ENCODE peak calls at places on chromosomes 2 and 18, in ten cellular contexts. One of them, this sample, is unnamed.

GRCh38 chr2:99337931-99338580 is 867 bp downstream of the EIF5B start:
- DNase-seq in AG10803: peak; percentile 9
- DNase-seq in IMR-90: peak; percentile 12
- DNase-seq in neural crest cell: no peak
- DNase-seq in mucosa of descending colon: no peak
- DNase-seq in endodermal cell: no peak
- DNase-seq in H9: no peak
- DNase-seq in AG09309: no peak
- DNase-seq in CD8-positive, alpha-beta T cell: no peak
- DNase-seq in PC-3: peak; percentile 19
- DNase-seq in this sample: no peak

GRCh38 chr2:204539010-204539385 is 6.3 kb upstream of the PARD3B start:
- DNase-seq in AG10803: no peak
- DNase-seq in IMR-90: no peak
- DNase-seq in neural crest cell: no peak
- DNase-seq in mucosa of descending colon: no peak
- DNase-seq in endodermal cell: no peak
- DNase-seq in H9: no peak
- DNase-seq in AG09309: no peak
- DNase-seq in CD8-positive, alpha-beta T cell: no peak
- DNase-seq in PC-3: no peak
- DNase-seq in this sample: no peak

GRCh38 chr18:26225022-26225693 is 1.1 kb upstream of the TAF4B start:
- DNase-seq in AG10803: no peak
- DNase-seq in IMR-90: no peak
- DNase-seq in neural crest cell: no peak
- DNase-seq in mucosa of descending colon: no peak
- DNase-seq in endodermal cell: peak; percentile 66
- DNase-seq in H9: peak; percentile 52
- DNase-seq in AG09309: no peak
- DNase-seq in CD8-positive, alpha-beta T cell: no peak
- DNase-seq in PC-3: no peak
- DNase-seq in this sample: no peak

GRCh38 chr2:218219934-218220333 is 2.9 kb downstream of the ARPC2 start:
- DNase-seq in AG10803: no peak
- DNase-seq in IMR-90: no peak
- DNase-seq in neural crest cell: no peak
- DNase-seq in mucosa of descending colon: no peak
- DNase-seq in endodermal cell: no peak
- DNase-seq in H9: no peak
- DNase-seq in AG09309: no peak
- DNase-seq in CD8-positive, alpha-beta T cell: no peak
- DNase-seq in PC-3: no peak
- DNase-seq in this sample: no peak

GRCh38 chr2:8437949-8438400 is 243.9 kb upstream of the ID2 start:
- DNase-seq in AG10803: no peak
- DNase-seq in IMR-90: no peak
- DNase-seq in neural crest cell: no peak
- DNase-seq in mucosa of descending colon: no peak
- DNase-seq in endodermal cell: peak; percentile 19
- DNase-seq in H9: no peak
- DNase-seq in AG09309: no peak
- DNase-seq in CD8-positive, alpha-beta T cell: no peak
- DNase-seq in PC-3: no peak
- DNase-seq in this sample: no peak

GRCh38 chr2:228535396-228535795 is 353.9 kb upstream of the SPHKAP start:
- DNase-seq in AG10803: no peak
- DNase-seq in IMR-90: no peak
- DNase-seq in neural crest cell: no peak
- DNase-seq in mucosa of descending colon: no peak
- DNase-seq in endodermal cell: no peak
- DNase-seq in H9: no peak
- DNase-seq in AG09309: no peak
- DNase-seq in CD8-positive, alpha-beta T cell: no peak
- DNase-seq in PC-3: peak; percentile 37
- DNase-seq in this sample: no peak

GRCh38 chr2:121075641-121076500 is 209.1 kb downstream of the TFCP2L1 start:
- DNase-seq in AG10803: no peak
- DNase-seq in IMR-90: no peak
- DNase-seq in neural crest cell: no peak
- DNase-seq in mucosa of descending colon: no peak
- DNase-seq in endodermal cell: peak; percentile 84
- DNase-seq in H9: peak; percentile 79
- DNase-seq in AG09309: no peak
- DNase-seq in CD8-positive, alpha-beta T cell: no peak
- DNase-seq in PC-3: peak; percentile 9
- DNase-seq in this sample: no peak

GRCh38 chr2:86370579-86370978 is 33.2 kb upstream of the REEP1 start:
- DNase-seq in AG10803: no peak
- DNase-seq in IMR-90: no peak
- DNase-seq in neural crest cell: no peak
- DNase-seq in mucosa of descending colon: no peak
- DNase-seq in endodermal cell: no peak
- DNase-seq in H9: no peak
- DNase-seq in AG09309: no peak
- DNase-seq in CD8-positive, alpha-beta T cell: no peak
- DNase-seq in PC-3: no peak
- DNase-seq in this sample: no peak

GRCh38 chr2:120134263-120134662 is 88.9 kb downstream of the TMEM185B start:
- DNase-seq in AG10803: peak; percentile 78
- DNase-seq in IMR-90: peak; percentile 99
- DNase-seq in neural crest cell: no peak
- DNase-seq in mucosa of descending colon: no peak
- DNase-seq in endodermal cell: peak; percentile 84
- DNase-seq in H9: peak; percentile 66
- DNase-seq in AG09309: peak; percentile 52
- DNase-seq in CD8-positive, alpha-beta T cell: no peak
- DNase-seq in PC-3: peak; percentile 99
- DNase-seq in this sample: peak; percentile 88

GRCh38 chr2:135875491-135876065 is 665 bp downstream of the MCM6 start:
- DNase-seq in AG10803: peak; percentile 57
- DNase-seq in IMR-90: peak; percentile 60
- DNase-seq in neural crest cell: peak; percentile 34
- DNase-seq in mucosa of descending colon: peak; percentile 56
- DNase-seq in endodermal cell: peak; percentile 84
- DNase-seq in H9: peak; percentile 46
- DNase-seq in AG09309: peak; percentile 20
- DNase-seq in CD8-positive, alpha-beta T cell: peak; percentile 75
- DNase-seq in PC-3: peak; percentile 49
- DNase-seq in this sample: peak; percentile 11

GRCh38 chr2:27049422-27050280 is 1.8 kb upstream of the AGBL5 start:
- DNase-seq in AG10803: no peak
- DNase-seq in IMR-90: no peak
- DNase-seq in neural crest cell: peak; percentile 51
- DNase-seq in mucosa of descending colon: peak; percentile 55
- DNase-seq in endodermal cell: peak; percentile 52
- DNase-seq in H9: no peak
- DNase-seq in AG09309: no peak
- DNase-seq in CD8-positive, alpha-beta T cell: no peak
- DNase-seq in PC-3: no peak
- DNase-seq in this sample: no peak

DNA sequence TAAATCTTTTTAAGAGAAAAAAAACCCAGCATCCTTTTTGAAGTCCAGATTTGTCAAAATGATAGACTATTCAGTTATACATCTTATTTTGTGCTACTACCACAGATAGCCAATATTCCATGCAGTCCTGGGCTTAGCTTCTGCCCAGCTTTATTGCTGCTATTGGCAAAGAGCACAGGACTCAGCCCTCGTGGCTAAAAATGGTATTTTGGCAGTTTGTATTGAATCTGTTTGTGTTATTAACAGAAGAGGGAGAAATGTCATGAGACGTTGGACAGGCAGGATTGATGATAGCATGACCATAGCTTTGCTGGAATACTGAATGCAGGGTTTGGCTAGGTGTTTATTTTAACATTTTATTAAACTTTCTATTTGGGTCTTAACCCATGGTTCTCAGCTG is 19.4 kb downstream of the ELAC1 start:
- DNase-seq in AG10803: peak; percentile 19
- DNase-seq in IMR-90: no peak
- DNase-seq in neural crest cell: no peak
- DNase-seq in mucosa of descending colon: no peak
- DNase-seq in endodermal cell: no peak
- DNase-seq in H9: no peak
- DNase-seq in AG09309: no peak
- DNase-seq in CD8-positive, alpha-beta T cell: no peak
- DNase-seq in PC-3: no peak
- DNase-seq in this sample: no peak
- TF ChIP-seq CTCF in AG10803: no peak
- TF ChIP-seq CTCF in IMR-90: no peak
- TF ChIP-seq CTCF in neural crest cell: no peak
- TF ChIP-seq CTCF in mucosa of descending colon: no peak
- TF ChIP-seq CTCF in endodermal cell: no peak
- TF ChIP-seq CTCF in H9: no peak
- TF ChIP-seq CTCF in AG09309: no peak
- TF ChIP-seq CTCF in CD8-positive, alpha-beta T cell: no peak
- TF ChIP-seq CTCF in PC-3: no peak
- TF ChIP-seq CTCF in this sample: no peak

GRCh38 chr2:197707316-197708213 is 2.4 kb downstream of the MARS2 start:
- DNase-seq in AG10803: peak; percentile 65
- DNase-seq in IMR-90: peak; percentile 74
- DNase-seq in neural crest cell: no peak
- DNase-seq in mucosa of descending colon: peak; percentile 23
- DNase-seq in endodermal cell: peak; percentile 60
- DNase-seq in H9: no peak
- DNase-seq in AG09309: peak; percentile 28
- DNase-seq in CD8-positive, alpha-beta T cell: no peak
- DNase-seq in PC-3: peak; percentile 67
- DNase-seq in this sample: peak; percentile 13
- TF ChIP-seq CTCF in AG10803: peak; percentile 81
- TF ChIP-seq CTCF in IMR-90: peak; percentile 65
- TF ChIP-seq CTCF in neural crest cell: peak; percentile 82
- TF ChIP-seq CTCF in mucosa of descending colon: peak; percentile 58
- TF ChIP-seq CTCF in endodermal cell: peak; percentile 84
- TF ChIP-seq CTCF in H9: peak; percentile 83
- TF ChIP-seq CTCF in AG09309: peak; percentile 61
- TF ChIP-seq CTCF in CD8-positive, alpha-beta T cell: peak; percentile 79
- TF ChIP-seq CTCF in PC-3: peak; percentile 83
- TF ChIP-seq CTCF in this sample: peak; percentile 72

DNA sequence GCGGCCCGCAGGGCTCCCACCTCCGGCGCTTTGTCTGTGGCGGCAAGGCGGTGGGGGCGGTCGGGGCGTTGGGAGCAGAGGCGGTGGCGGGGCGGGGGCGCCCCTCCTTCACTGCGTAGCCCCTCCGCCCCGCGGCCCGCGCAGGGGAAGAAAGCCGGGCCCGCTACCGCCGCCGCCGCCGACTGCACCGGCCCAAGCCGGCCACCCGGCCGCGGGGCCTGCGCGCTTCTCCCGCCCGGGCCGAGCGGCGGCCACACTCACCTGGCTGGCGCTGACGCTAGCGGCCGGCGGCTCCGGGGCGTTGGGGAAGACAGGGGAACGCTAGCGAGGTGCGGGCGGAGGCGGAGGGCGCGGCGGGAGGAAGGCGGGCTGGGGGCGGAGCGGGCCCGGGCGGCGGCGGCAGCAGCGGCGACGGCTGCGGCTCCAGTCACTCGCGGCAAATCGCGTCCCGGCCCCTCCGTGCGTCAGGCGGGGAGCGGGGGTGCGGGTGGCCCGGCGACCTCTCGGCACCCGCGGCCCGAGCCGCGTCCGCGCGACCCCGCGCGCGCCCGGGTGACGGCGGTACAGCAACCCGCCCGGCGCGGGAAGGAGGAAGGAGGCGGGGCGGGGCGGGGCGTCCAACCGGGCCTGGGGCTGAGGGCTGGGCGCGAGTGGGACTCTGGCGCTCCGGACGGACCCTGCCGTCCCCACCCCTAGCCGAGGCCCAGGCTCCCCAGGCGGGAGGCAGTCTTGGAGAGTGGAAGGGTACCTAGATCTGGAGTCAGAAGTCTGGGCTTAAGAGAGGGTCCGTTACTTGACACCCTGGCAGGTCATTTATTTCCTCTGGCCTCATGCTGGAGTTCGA is at the start of gene SESTD1:
- DNase-seq in AG10803: peak; percentile 41
- DNase-seq in IMR-90: peak; percentile 7
- DNase-seq in neural crest cell: peak; percentile 70
- DNase-seq in mucosa of descending colon: peak; percentile 73
- DNase-seq in endodermal cell: peak; percentile 88
- DNase-seq in H9: peak; percentile 74
- DNase-seq in AG09309: no peak
- DNase-seq in CD8-positive, alpha-beta T cell: peak; percentile 71
- DNase-seq in PC-3: peak; percentile 46
- DNase-seq in this sample: no peak
- TF ChIP-seq CTCF in AG10803: no peak
- TF ChIP-seq CTCF in IMR-90: no peak
- TF ChIP-seq CTCF in neural crest cell: no peak
- TF ChIP-seq CTCF in mucosa of descending colon: no peak
- TF ChIP-seq CTCF in endodermal cell: no peak
- TF ChIP-seq CTCF in H9: no peak
- TF ChIP-seq CTCF in AG09309: no peak
- TF ChIP-seq CTCF in CD8-positive, alpha-beta T cell: no peak
- TF ChIP-seq CTCF in PC-3: no peak
- TF ChIP-seq CTCF in this sample: no peak

GRCh38 chr2:236044191-236044590 is 124.0 kb downstream of the GBX2 start:
- DNase-seq in AG10803: no peak
- DNase-seq in IMR-90: no peak
- DNase-seq in neural crest cell: no peak
- DNase-seq in mucosa of descending colon: no peak
- DNase-seq in endodermal cell: no peak
- DNase-seq in H9: no peak
- DNase-seq in AG09309: no peak
- DNase-seq in CD8-positive, alpha-beta T cell: no peak
- DNase-seq in PC-3: no peak
- DNase-seq in this sample: no peak

GRCh38 chr2:236038096-236038495 is 130.1 kb downstream of the GBX2 start:
- DNase-seq in AG10803: no peak
- DNase-seq in IMR-90: no peak
- DNase-seq in neural crest cell: no peak
- DNase-seq in mucosa of descending colon: no peak
- DNase-seq in endodermal cell: no peak
- DNase-seq in H9: no peak
- DNase-seq in AG09309: no peak
- DNase-seq in CD8-positive, alpha-beta T cell: no peak
- DNase-seq in PC-3: no peak
- DNase-seq in this sample: no peak

GRCh38 chr2:236040600-236041328 is 127.4 kb downstream of the GBX2 start:
- DNase-seq in AG10803: no peak
- DNase-seq in IMR-90: no peak
- DNase-seq in neural crest cell: no peak
- DNase-seq in mucosa of descending colon: no peak
- DNase-seq in endodermal cell: no peak
- DNase-seq in H9: no peak
- DNase-seq in AG09309: no peak
- DNase-seq in CD8-positive, alpha-beta T cell: no peak
- DNase-seq in PC-3: no peak
- DNase-seq in this sample: no peak

GRCh38 chr2:236042087-236042486 is 126.1 kb downstream of the GBX2 start:
- DNase-seq in AG10803: no peak
- DNase-seq in IMR-90: no peak
- DNase-seq in neural crest cell: no peak
- DNase-seq in mucosa of descending colon: no peak
- DNase-seq in endodermal cell: no peak
- DNase-seq in H9: no peak
- DNase-seq in AG09309: no peak
- DNase-seq in CD8-positive, alpha-beta T cell: no peak
- DNase-seq in PC-3: no peak
- DNase-seq in this sample: no peak

DNA sequence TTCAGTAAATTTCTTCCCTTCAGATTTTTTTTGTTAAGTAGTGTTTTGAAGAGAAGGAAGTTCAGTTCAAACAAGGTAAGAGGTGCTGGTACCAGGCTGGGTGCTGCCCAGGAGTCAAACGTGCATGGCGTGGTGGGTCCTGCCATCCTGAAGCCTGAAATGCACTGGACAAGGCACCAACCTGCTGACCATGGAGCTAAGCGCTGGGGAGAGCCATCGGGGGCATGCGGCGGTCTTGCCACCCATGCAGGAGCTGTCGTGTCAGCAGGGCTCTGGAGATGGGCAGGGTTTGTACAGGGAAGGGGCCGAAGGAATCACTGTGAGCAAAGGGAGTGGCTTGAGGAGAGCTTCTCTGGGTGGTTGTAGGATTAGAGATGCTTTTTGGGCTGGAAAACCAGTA is 126.6 kb downstream of the GBX2 start:
- DNase-seq in AG10803: no peak
- DNase-seq in IMR-90: no peak
- DNase-seq in neural crest cell: no peak
- DNase-seq in mucosa of descending colon: no peak
- DNase-seq in endodermal cell: no peak
- DNase-seq in H9: no peak
- DNase-seq in AG09309: no peak
- DNase-seq in CD8-positive, alpha-beta T cell: no peak
- DNase-seq in PC-3: no peak
- DNase-seq in this sample: no peak
- TF ChIP-seq CTCF in AG10803: no peak
- TF ChIP-seq CTCF in IMR-90: no peak
- TF ChIP-seq CTCF in neural crest cell: no peak
- TF ChIP-seq CTCF in mucosa of descending colon: no peak
- TF ChIP-seq CTCF in endodermal cell: no peak
- TF ChIP-seq CTCF in H9: no peak
- TF ChIP-seq CTCF in AG09309: no peak
- TF ChIP-seq CTCF in CD8-positive, alpha-beta T cell: no peak
- TF ChIP-seq CTCF in PC-3: no peak
- TF ChIP-seq CTCF in this sample: no peak

This sample was measured in AG04450.